ENCODE peak calls at places on chromosomes 5 and 9, in seven cellular contexts. T, Q, B, K, Y, E and Z are unnamed samples.

GRCh38 chr5:59479084-59479483 is 414.4 kb downstream of the PDE4D start:
- DNase-seq in T (no peak), Q (no peak), B (no peak), K (no peak), Y (no peak), E (no peak), Z (no peak)

GRCh38 chr9:16191691-16192402 is 639.0 kb downstream of the CCDC171 start:
- DNase-seq in T (peak), Q (peak), B (peak), K (peak), Y (peak), E (peak), Z (peak)

GRCh38 chr5:128869970-128870747 is 95.1 kb upstream of the SLC27A6 start:
- DNase-seq in T (no peak), Q (no peak), B (peak), K (no peak), Y (no peak), E (no peak), Z (no peak)

GRCh38 chr9:112168197-112168596 is 6.9 kb downstream of the SUSD1 start:
- DNase-seq in T (no peak), Q (no peak), B (no peak), K (no peak), Y (no peak), E (no peak), Z (no peak)

GRCh38 chr5:57499262-57500050 is 16.8 kb upstream of the ACTBL2 start:
- DNase-seq in T (peak), Q (no peak), B (peak), K (peak), Y (peak), E (no peak), Z (peak)

GRCh38 chr9:86545085-86545484 is 190.9 kb upstream of the TUT7 start:
- DNase-seq in T (no peak), Q (no peak), B (no peak), K (no peak), Y (no peak), E (no peak), Z (no peak)

GRCh38 chr5:154206291-154206690 is 15.8 kb downstream of the GALNT10 start:
- DNase-seq in T (no peak), Q (no peak), B (no peak), K (no peak), Y (no peak), E (no peak), Z (no peak)

GRCh38 chr5:160438316-160439204 is 16.9 kb downstream of the PTTG1 start:
- DNase-seq in T (peak), Q (no peak), B (peak), K (peak), Y (peak), E (peak), Z (peak)

GRCh38 chr5:129652353-129653138 is 95.3 kb upstream of the MINAR2 start:
- DNase-seq in T (no peak), Q (no peak), B (peak), K (no peak), Y (peak), E (no peak), Z (no peak)

GRCh38 chr5:160213537-160213936 is 15.8 kb upstream of the FABP6 start:
- DNase-seq in T (peak), Q (no peak), B (peak), K (peak), Y (peak), E (no peak), Z (no peak)

GRCh38 chr9:89542461-89543021 is 44.6 kb upstream of the SEMA4D start:
- DNase-seq in T (peak), Q (no peak), B (no peak), K (no peak), Y (no peak), E (no peak), Z (no peak)

GRCh38 chr9:69168709-69169217 is 5.3 kb upstream of the TJP2 start:
- DNase-seq in T (peak), Q (no peak), B (no peak), K (peak), Y (peak), E (no peak), Z (peak)

GRCh38 chr9:126347093-126347492 is 20.5 kb downstream of the MVB12B start:
- DNase-seq in T (no peak), Q (no peak), B (no peak), K (no peak), Y (no peak), E (no peak), Z (no peak)

GRCh38 chr9:108081112-108081511 is 591.5 kb upstream of the KLF4 start:
- DNase-seq in T (no peak), Q (no peak), B (no peak), K (peak), Y (no peak), E (no peak), Z (no peak)

GRCh38 chr5:111942661-111943401 is 185.8 kb upstream of the NREP start:
- DNase-seq in T (no peak), Q (no peak), B (no peak), K (no peak), Y (peak), E (no peak), Z (no peak)

GRCh38 chr9:90099262-90099982 is 494.6 kb downstream of the GADD45G start:
- DNase-seq in T (peak), Q (no peak), B (peak), K (peak), Y (peak), E (no peak), Z (peak)

GRCh38 chr5:111735829-111736228 is 21.2 kb downstream of the NREP start:
- DNase-seq in T (no peak), Q (no peak), B (peak), K (peak), Y (peak), E (peak), Z (peak)

GRCh38 chr5:52783226-52783959 is 4.3 kb upstream of the ITGA1 start:
- DNase-seq in T (no peak), Q (peak), B (peak), K (no peak), Y (peak), E (no peak), Z (peak)

GRCh38 chr5:142342128-142342981 is 17.5 kb upstream of the SPRY4 start:
- DNase-seq in T (no peak), Q (no peak), B (no peak), K (peak), Y (peak), E (no peak), Z (no peak)

GRCh38 chr5:126868961-126869451 is 92.1 kb downstream of the LMNB1 start:
- DNase-seq in T (no peak), Q (no peak), B (peak), K (peak), Y (no peak), E (no peak), Z (peak)

GRCh38 chr5:3999929-4000328 is 404.3 kb downstream of the IRX1 start:
- DNase-seq in T (no peak), Q (no peak), B (no peak), K (no peak), Y (no peak), E (no peak), Z (no peak)

GRCh38 chr5:35202319-35203111 is 27.8 kb downstream of the PRLR start:
- DNase-seq in T (no peak), Q (no peak), B (peak), K (peak), Y (peak), E (peak), Z (peak)

GRCh38 chr5:82168294-82168693 is 109.9 kb downstream of the RPS23 start:
- DNase-seq in T (no peak), Q (no peak), B (no peak), K (peak), Y (peak), E (no peak), Z (no peak)

GRCh38 chr5:1118231-1118698 is 6.4 kb upstream of the SLC12A7 start:
- DNase-seq in T (no peak), Q (no peak), B (no peak), K (peak), Y (peak), E (peak), Z (peak)

GRCh38 chr9:23322392-23322791 is 503.6 kb downstream of the ELAVL2 start:
- DNase-seq in T (peak), Q (no peak), B (peak), K (no peak), Y (peak), E (no peak), Z (no peak)

GRCh38 chr5:58019614-58020013 is 440.3 kb downstream of the PLK2 start:
- DNase-seq in T (no peak), Q (peak), B (no peak), K (peak), Y (no peak), E (peak), Z (peak)

GRCh38 chr9:1337169-1337568 is 287.0 kb downstream of the DMRT2 start:
- DNase-seq in T (no peak), Q (no peak), B (no peak), K (no peak), Y (peak), E (no peak), Z (no peak)

GRCh38 chr9:2311920-2312319 is 296.8 kb downstream of the SMARCA2 start:
- DNase-seq in T (no peak), Q (no peak), B (no peak), K (no peak), Y (no peak), E (no peak), Z (no peak)

GRCh38 chr5:39194466-39195136 is 24.8 kb downstream of the FYB1 start:
- DNase-seq in T (no peak), Q (no peak), B (peak), K (peak), Y (peak), E (no peak), Z (peak)

GRCh38 chr9:69379250-69379982 is 54.4 kb downstream of the ENTREP1 start:
- DNase-seq in T (no peak), Q (no peak), B (peak), K (peak), Y (peak), E (no peak), Z (peak)

GRCh38 chr5:60404171-60404570 is 295.8 kb downstream of the DEPDC1B start:
- DNase-seq in T (no peak), Q (no peak), B (no peak), K (peak), Y (no peak), E (no peak), Z (peak)

GRCh38 chr9:69393425-69393824 is 68.4 kb downstream of the ENTREP1 start:
- DNase-seq in T (no peak), Q (no peak), B (no peak), K (no peak), Y (no peak), E (no peak), Z (no peak)

GRCh38 chr5:180154821-180155220 is 54.2 kb downstream of the RASGEF1C start:
- DNase-seq in T (no peak), Q (peak), B (no peak), K (no peak), Y (no peak), E (no peak), Z (no peak)

GRCh38 chr9:71830131-71830530 is 61.8 kb upstream of the CEMIP2 start:
- DNase-seq in T (no peak), Q (no peak), B (no peak), K (no peak), Y (no peak), E (no peak), Z (no peak)

GRCh38 chr9:36023260-36024048 is 13.3 kb upstream of the RECK start:
- DNase-seq in T (peak), Q (peak), B (peak), K (peak), Y (peak), E (peak), Z (peak)

GRCh38 chr5:6449465-6450158 is 953 bp downstream of the UBE2QL1 start:
- DNase-seq in T (peak), Q (no peak), B (no peak), K (no peak), Y (no peak), E (no peak), Z (no peak)
- H3K4me3 ChIP-seq in T (peak), Q (peak), B (no peak), K (no peak), Y (no peak), E (peak), Z (no peak)

GRCh38 chr5:123813251-123813650 is 301.3 kb downstream of the CSNK1G3 start:
- DNase-seq in T (no peak), Q (no peak), B (peak), K (peak), Y (no peak), E (no peak), Z (no peak)

GRCh38 chr5:123810911-123811310 is 298.9 kb downstream of the CSNK1G3 start:
- DNase-seq in T (no peak), Q (no peak), B (no peak), K (no peak), Y (no peak), E (no peak), Z (no peak)

GRCh38 chr5:123814796-123815479 is 303.0 kb downstream of the CSNK1G3 start:
- DNase-seq in T (no peak), Q (no peak), B (peak), K (peak), Y (peak), E (no peak), Z (peak)

GRCh38 chr5:123811771-123812170 is 299.8 kb downstream of the CSNK1G3 start:
- DNase-seq in T (no peak), Q (no peak), B (no peak), K (no peak), Y (no peak), E (no peak), Z (no peak)

GRCh38 chr5:123813937-123814624 is 302.1 kb downstream of the CSNK1G3 start:
- DNase-seq in T (no peak), Q (no peak), B (peak), K (peak), Y (peak), E (no peak), Z (peak)
- H3K4me3 ChIP-seq in T (no peak), Q (no peak), B (no peak), K (peak), Y (no peak), E (no peak), Z (no peak)

GRCh38 chr9:136896027-136896426 is 9.7 kb downstream of the TRAF2 start:
- DNase-seq in T (no peak), Q (no peak), B (no peak), K (no peak), Y (no peak), E (no peak), Z (no peak)
- H3K4me3 ChIP-seq in T (no peak), Q (no peak), B (no peak), K (no peak), Y (no peak), E (no peak), Z (no peak)

GRCh38 chr9:97853844-97854695 is 1.0 kb downstream of the FOXE1 start:
- DNase-seq in T (no peak), Q (no peak), B (no peak), K (no peak), Y (peak), E (no peak), Z (peak)
- H3K4me3 ChIP-seq in T (no peak), Q (no peak), B (peak), K (peak), Y (no peak), E (no peak), Z (no peak)

GRCh38 chr5:95647331-95647659 is 718 bp downstream of the RFESD start:
- DNase-seq in T (no peak), Q (no peak), B (no peak), K (no peak), Y (no peak), E (no peak), Z (no peak)
- H3K4me3 ChIP-seq in T (peak), Q (peak), B (peak), K (peak), Y (peak), E (peak), Z (peak)

GRCh38 chr5:135028791-135029467 is 5.1 kb downstream of the PITX1 start:
- DNase-seq in T (no peak), Q (no peak), B (peak), K (no peak), Y (no peak), E (no peak), Z (peak)
- H3K4me3 ChIP-seq in T (no peak), Q (no peak), B (no peak), K (no peak), Y (no peak), E (no peak), Z (no peak)